ENCODE peak calls at places on chromosomes 7 and 10, in four cellular contexts. R, K, L and I are unnamed samples. For H3K4me1, the result is how much of the 10 kb centered on the place peaks cover.

GRCh38 chr10:111100198-111100597 is 23.4 kb downstream of the ADRA2A start:
- DNase-seq in R (no peak), K (no peak), L (no peak), I (no peak)

GRCh38 chr7:74502216-74502891 is 48.6 kb downstream of the GTF2IRD1 start:
- DNase-seq in R (peak), K (peak), L (no peak), I (no peak)

GRCh38 chr7:116443646-116444045 is 55.9 kb upstream of the CAV2 start:
- DNase-seq in R (no peak), K (no peak), L (no peak), I (no peak)

GRCh38 chr10:103238506-103239252 is 7.0 kb upstream of the RPEL1 start:
- DNase-seq in R (no peak), K (peak), L (peak), I (peak)

GRCh38 chr7:3867847-3868246 is 566.8 kb downstream of the SDK1 start:
- DNase-seq in R (peak), K (no peak), L (no peak), I (no peak)

GRCh38 chr10:118721005-118721876 is 33.5 kb downstream of the CACUL1 start:
- DNase-seq in R (no peak), K (peak), L (peak), I (peak)

GRCh38 chr7:106855540-106856132 is 9.4 kb upstream of the PIK3CG start:
- DNase-seq in R (no peak), K (no peak), L (no peak), I (no peak)

GRCh38 chr7:124255041-124255667 is 222.3 kb upstream of the TMEM229A start:
- DNase-seq in R (no peak), K (no peak), L (no peak), I (no peak)

GRCh38 chr10:128537888-128538287 is 411.7 kb upstream of the MKI67 start:
- DNase-seq in R (no peak), K (no peak), L (no peak), I (no peak)

GRCh38 chr7:84614821-84615506 is 420.4 kb upstream of the SEMA3A start:
- DNase-seq in R (no peak), K (no peak), L (no peak), I (no peak)

GRCh38 chr7:18680576-18680975 is 185.0 kb downstream of the HDAC9 start:
- DNase-seq in R (no peak), K (no peak), L (no peak), I (no peak)

GRCh38 chr7:82443801-82444219 is 233 bp upstream of the CACNA2D1 start:
- DNase-seq in R (peak), K (peak), L (peak), I (peak)

GRCh38 chr7:74587435-74588126 is 69.9 kb upstream of the GTF2I start:
- DNase-seq in R (peak), K (peak), L (peak), I (peak)

GRCh38 chr10:124033887-124034218 is 59.5 kb downstream of the CHST15 start:
- DNase-seq in R (no peak), K (peak), L (no peak), I (peak)

GRCh38 chr10:95605163-95605562 is 44.0 kb upstream of the SORBS1 start:
- DNase-seq in R (no peak), K (no peak), L (no peak), I (no peak)

GRCh38 chr10:70594161-70594560 is 8.4 kb downstream of the PRF1 start:
- DNase-seq in R (no peak), K (no peak), L (no peak), I (no peak)

DNA sequence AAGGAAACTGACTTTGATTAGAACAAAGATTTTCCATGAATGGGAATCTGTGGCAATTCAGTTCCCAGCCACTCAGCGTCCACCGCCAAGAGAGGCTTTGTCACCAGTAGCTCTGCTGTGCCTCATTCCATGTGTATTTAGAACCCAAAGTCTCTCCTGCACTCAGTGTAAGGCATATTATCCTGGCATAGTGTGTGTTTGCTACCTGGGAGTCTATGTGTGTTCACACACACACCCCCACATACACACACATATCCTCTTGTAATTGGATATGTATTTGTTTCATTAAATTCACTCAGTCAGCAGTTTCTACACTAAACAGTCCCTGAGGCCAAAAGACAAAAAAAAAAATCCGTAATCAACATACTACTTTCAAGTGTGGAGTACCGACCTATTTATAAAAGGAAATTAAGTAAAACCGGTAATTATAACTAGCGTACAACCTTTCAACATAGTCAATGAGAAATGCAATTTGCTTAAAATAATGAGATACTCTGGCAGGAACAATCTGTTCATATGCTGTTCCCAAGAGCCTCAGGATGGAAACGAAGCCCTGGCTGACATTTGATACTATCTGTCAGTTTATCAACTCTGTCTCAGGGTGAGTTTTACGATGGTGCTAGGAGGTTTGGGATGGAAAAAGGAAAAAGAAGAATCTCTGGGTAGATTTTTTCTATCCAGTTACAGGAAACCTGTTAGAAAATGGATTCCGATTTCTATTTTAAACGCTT is 425.8 kb upstream of the CELF2 start:
- DNase-seq in R (peak), K (no peak), L (no peak), I (peak)
- H3K4me3 ChIP-seq in R (no peak), K (no peak), L (no peak), I (no peak)

DNA sequence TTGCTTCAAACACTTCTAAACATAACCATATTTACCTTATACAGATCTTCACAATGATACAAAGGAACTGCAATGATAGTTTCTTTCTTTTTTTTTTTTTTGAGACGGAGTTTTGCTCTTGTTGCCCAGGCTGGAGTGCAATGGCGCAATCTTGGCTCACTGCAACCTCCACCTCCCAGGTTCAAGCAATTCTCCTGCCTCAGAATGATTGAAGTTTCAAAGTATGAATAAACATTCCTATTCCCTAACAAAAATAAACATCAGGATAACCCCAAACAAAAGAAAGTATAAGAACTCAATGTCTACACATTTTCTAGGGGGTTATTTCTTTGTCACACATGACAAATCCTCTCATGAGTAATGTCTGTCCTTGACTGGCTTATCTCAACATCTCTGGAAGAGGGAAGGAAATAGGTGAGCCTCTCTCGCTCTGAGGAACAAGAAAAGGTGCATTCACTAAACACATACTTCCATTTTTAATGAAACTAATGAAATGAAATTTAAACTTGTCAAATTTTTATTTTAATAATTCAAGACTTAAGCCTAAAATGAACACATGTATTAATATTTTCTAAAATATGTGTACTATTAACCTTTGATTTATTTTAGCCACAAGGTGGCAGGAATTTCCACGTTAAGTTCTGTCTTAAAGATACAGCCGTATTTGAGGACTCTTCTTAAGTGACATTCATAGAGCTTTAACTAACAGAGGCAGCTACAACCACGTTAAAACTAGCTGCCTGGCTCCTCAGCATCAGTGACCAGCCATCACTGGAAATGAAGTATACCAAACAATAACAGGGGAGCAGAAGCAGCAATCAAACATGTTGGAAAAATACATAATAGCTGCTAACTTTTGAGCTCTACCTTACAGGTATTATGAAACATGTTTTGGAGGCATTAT is 58.3 kb downstream of the MALSU1 start:
- DNase-seq in R (no peak), K (no peak), L (peak), I (no peak)
- TF ChIP-seq CTCF in R (peak), K (no peak), L (peak), I (peak)

DNA sequence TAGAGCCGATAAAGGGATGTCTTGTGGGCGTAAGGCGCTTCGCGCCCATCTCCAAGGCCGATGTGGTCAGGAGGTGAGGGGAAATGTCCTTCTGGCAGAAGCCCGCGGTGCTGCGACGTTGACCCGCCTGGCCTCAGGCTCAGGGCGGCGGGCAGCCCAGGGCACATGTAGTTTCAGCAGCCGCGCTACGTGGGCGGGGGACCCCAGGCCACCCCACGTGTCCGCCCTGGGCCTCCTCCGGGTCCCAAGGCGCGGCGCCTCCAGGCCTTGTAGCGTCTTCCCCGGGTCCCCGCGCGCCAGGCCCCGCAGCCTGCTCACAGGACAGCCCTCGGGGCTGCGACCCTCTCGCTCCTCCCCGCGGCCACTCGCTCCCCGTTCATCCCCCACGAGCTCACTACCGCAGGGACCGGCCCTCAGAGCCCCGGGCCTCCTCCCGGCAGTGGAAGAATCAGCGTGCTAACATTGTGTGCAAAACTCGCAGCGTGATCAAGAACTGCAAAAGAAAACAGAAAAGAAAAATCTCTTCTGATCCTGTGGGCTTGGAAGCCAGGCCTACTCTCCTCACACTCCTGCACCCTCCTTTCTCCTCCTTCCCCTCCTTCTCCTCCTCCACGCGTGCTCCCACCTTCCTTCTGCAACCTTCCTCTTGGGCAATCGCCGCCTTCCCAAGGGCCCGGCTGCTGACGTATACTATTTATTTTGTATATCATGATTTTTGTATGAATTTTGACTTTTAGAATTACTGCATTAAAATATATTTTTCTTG is 4.4 kb upstream of the TBX20 start:
- DNase-seq in R (no peak), K (no peak), L (no peak), I (no peak)
- H3K4me1 ChIP-seq in R (under half), K (under half), L (under half), I (under half)

GRCh38 chr10:28293238-28294168 is 9.4 kb downstream of the MPP7 start:
- DNase-seq in R (no peak), K (no peak), L (no peak), I (no peak)
- H3K4me3 ChIP-seq in R (no peak), K (no peak), L (no peak), I (no peak)

GRCh38 chr7:154693646-154694045 is 309.3 kb downstream of the PAXIP1 start:
- DNase-seq in R (no peak), K (no peak), L (no peak), I (no peak)

GRCh38 chr7:154695836-154696235 is 307.1 kb downstream of the PAXIP1 start:
- DNase-seq in R (no peak), K (no peak), L (no peak), I (no peak)

GRCh38 chr7:154699421-154699820 is 303.5 kb downstream of the PAXIP1 start:
- DNase-seq in R (no peak), K (no peak), L (no peak), I (no peak)

GRCh38 chr7:154696556-154696955 is 306.4 kb downstream of the PAXIP1 start:
- DNase-seq in R (no peak), K (no peak), L (no peak), I (no peak)

GRCh38 chr7:154698726-154699291 is 304.1 kb downstream of the PAXIP1 start:
- DNase-seq in R (no peak), K (no peak), L (no peak), I (no peak)
- TF ChIP-seq CTCF in R (no peak), K (no peak), L (peak), I (peak)

GRCh38 chr7:150375662-150376521 is 3.2 kb upstream of the ZNF775 start:
- DNase-seq in R (no peak), K (no peak), L (no peak), I (no peak)
- H3K4me1 ChIP-seq in R (under half), K (half or more), L (half or more), I (under half)

DNA sequence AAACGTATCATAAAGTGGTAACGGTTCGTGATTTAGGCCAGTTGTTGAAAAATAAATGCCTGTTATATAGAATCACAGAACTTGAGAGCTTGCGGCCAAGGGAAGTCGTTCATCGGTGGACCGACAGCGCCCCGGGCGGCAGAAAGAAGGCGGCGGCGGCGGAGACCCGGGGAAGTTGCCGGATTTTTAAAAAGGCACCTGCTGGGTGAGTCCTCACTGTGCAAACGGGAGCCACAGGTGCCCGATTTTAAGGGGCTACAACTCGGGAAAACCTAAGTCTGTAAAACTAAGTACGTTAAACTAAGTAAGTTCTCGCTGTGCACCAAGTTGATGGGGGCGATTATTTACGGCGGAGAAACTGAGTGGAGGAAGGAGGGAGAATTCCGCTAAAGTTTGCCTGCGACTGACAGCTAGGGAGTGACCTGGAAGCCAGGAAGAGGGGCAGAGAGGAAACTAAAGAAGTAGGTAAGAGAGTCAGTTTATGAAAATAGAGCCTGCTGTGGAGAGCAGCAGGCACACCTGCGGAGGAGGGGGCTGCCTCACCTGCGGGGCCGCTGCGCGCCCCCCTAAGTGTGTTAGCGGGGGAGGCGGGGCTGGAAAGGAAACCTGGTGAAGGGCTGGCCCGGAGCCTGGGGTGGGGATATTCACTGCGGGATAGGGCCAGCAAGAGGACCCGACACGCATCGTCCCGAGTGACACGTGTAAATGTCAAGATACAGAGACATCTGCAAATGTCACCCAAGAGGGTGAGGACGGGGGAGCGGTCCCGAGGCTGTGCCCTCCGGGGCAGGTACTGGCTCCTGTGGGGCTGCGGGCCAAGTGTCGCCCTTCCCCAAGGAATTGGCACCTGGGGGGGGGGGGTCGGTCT is 1.0 kb downstream of the ADAM12 start:
- DNase-seq in R (peak), K (peak), L (peak), I (peak)
- H3K4me3 ChIP-seq in R (peak), K (peak), L (peak), I (peak)

DNA sequence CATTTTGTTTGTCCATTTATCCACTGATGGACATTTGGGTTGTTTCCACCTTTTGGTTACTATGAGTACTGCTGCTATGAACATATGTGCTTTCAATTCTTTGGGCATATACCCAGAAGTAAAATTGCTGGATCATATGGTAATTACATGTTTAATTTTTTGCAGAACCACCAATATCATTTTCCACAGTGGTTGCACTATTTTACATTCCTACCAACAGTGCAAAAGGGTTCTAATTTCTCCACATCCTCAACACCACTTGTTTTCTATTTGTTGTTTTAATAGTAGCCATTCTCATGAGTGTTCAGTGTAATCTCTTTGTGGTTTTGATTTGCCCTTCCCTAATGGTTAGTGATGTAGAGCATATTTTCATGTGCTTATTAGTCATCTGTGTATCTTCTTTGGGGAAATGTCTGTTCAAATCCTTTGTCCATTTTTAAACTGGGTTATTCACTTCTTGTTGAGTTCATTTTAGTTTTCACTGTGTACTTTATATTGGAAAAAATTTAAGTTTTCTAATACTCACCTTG is 101.9 kb downstream of the HIBADH start:
- DNase-seq in R (no peak), K (no peak), L (no peak), I (no peak)
- TF ChIP-seq CTCF in R (no peak), K (no peak), L (no peak), I (no peak)